ENCODE peak calls at places on chromosome 18, in nine cellular contexts. H is K562; R is PC-9; Z is A549; L is CD4-positive, CD25-positive, alpha-beta regulatory T cell; D is hepatocyte; N is RWPE2; B is thoracic aorta; I is AG04450. F is an unnamed sample.

GRCh38 chr18:75029456-75029855 is 179.5 kb downstream of the PTGR3 start:
- DNase-seq in H (no peak), R (no peak), Z (no peak), L (no peak), D (no peak), N (no peak), B (no peak), I (no peak), F (no peak)

GRCh38 chr18:65938592-65939372 is 188.0 kb downstream of the CDH7 start:
- DNase-seq in H (no peak), R (no peak), Z (peak; percentile 0), L (no peak), D (peak; percentile 27), N (no peak), B (no peak), I (no peak), F (no peak)

GRCh38 chr18:79866889-79867574 is 69.3 kb downstream of the KCNG2 start:
- DNase-seq in H (no peak), R (no peak), Z (no peak), L (no peak), D (no peak), N (no peak), B (no peak), I (no peak), F (no peak)

GRCh38 chr18:3713708-3714107 is 263.7 kb downstream of the TGIF1 start:
- DNase-seq in H (no peak), R (no peak), Z (no peak), L (no peak), D (no peak), N (no peak), B (no peak), I (no peak), F (no peak)

GRCh38 chr18:13810950-13811485 is 12.9 kb upstream of the MC5R start:
- DNase-seq in H (no peak), R (no peak), Z (no peak), L (no peak), D (no peak), N (no peak), B (no peak), I (no peak), F (no peak)

GRCh38 chr18:70377317-70377799 is 88.5 kb downstream of the SOCS6 start:
- DNase-seq in H (no peak), R (no peak), Z (peak; percentile 44), L (no peak), D (peak; percentile 36), N (no peak), B (no peak), I (no peak), F (no peak)

GRCh38 chr18:32289480-32290075 is 99.7 kb downstream of the MEP1B start:
- DNase-seq in H (no peak), R (no peak), Z (peak; percentile 31), L (no peak), D (peak; percentile 80), N (no peak), B (no peak), I (peak; percentile 36), F (no peak)

GRCh38 chr18:23977709-23978483 is 36.7 kb upstream of the TTC39C start:
- DNase-seq in H (no peak), R (no peak), Z (no peak), L (no peak), D (peak; percentile 5), N (no peak), B (no peak), I (no peak), F (no peak)

GRCh38 chr18:65415167-65415566 is 335.6 kb upstream of the CDH7 start:
- DNase-seq in H (no peak), R (peak; percentile 38), Z (no peak), L (no peak), D (no peak), N (no peak), B (no peak), I (no peak), F (no peak)

GRCh38 chr18:12278153-12278764 is 24.1 kb downstream of the CIDEA start:
- DNase-seq in H (no peak), R (no peak), Z (no peak), L (no peak), D (no peak), N (no peak), B (no peak), I (no peak), F (no peak)

GRCh38 chr18:79643049-79643765 is 36.4 kb upstream of the CTDP1 start:
- DNase-seq in H (no peak), R (no peak), Z (no peak), L (no peak), D (no peak), N (no peak), B (no peak), I (no peak), F (no peak)

GRCh38 chr18:75213610-75214009 is 3.0 kb downstream of the TSHZ1 start:
- DNase-seq in H (no peak), R (no peak), Z (no peak), L (no peak), D (no peak), N (no peak), B (no peak), I (no peak), F (no peak)

GRCh38 chr18:57793630-57793986 is 9.5 kb downstream of the ATP8B1 start:
- DNase-seq in H (no peak), R (no peak), Z (no peak), L (no peak), D (no peak), N (no peak), B (no peak), I (no peak), F (no peak)

GRCh38 chr18:25561923-25562322 is 210.0 kb upstream of the ZNF521 start:
- DNase-seq in H (peak; percentile 37), R (no peak), Z (peak; percentile 2), L (no peak), D (peak; percentile 33), N (no peak), B (no peak), I (peak; percentile 8), F (no peak)

GRCh38 chr18:58140366-58141325 is 96.6 kb downstream of the NEDD4L start:
- DNase-seq in H (no peak), R (peak; percentile 39), Z (no peak), L (no peak), D (no peak), N (no peak), B (no peak), I (no peak), F (no peak)

GRCh38 chr18:55672574-55673361 is 84.8 kb upstream of the TCF4 start:
- DNase-seq in H (no peak), R (no peak), Z (no peak), L (no peak), D (no peak), N (no peak), B (no peak), I (no peak), F (no peak)

DNA sequence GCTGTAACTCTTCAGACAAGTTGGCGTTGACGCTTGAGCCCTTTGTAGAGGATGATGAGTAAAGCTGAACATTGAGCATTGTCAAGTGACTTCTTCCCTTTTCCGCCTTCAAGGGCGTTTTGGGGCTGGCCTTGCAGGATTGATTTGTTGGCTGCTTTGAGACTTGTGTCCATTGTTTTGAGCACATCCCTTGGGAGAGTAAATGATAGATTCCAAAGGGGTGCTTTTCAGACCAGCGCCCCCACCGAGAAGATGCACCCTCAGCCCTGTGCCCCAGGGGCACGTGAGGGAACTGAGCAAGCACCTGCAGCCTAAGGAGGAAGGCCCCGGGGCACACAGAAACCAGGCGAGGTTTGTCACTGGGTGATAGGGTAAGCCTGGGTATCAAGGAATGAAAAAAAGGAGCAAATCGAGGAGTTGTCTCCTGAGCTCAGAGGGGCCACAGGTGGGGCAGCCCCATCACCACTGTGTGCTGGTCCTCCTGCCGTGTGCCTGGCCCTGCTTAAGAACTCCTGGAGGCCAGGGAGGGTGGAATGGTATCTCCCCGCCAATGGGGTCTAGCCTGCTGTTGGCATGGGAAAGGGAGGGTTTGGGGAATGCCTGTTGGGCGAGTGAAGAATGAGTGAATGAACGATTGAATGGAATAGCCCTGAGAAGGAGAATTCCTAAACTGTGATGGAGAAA is 64.0 kb downstream of the RAB31 start:
- DNase-seq in H (no peak), R (no peak), Z (no peak), L (no peak), D (no peak), N (no peak), B (no peak), I (no peak), F (no peak)
- H3K4me3 ChIP-seq in H (no peak overlapping the region), R (no peak overlapping the region), Z (no peak overlapping the region), L (no peak overlapping the region), D (no peak overlapping the region), N (no peak overlapping the region), B (no peak overlapping the region), I (no peak overlapping the region), F (no peak overlapping the region)

DNA sequence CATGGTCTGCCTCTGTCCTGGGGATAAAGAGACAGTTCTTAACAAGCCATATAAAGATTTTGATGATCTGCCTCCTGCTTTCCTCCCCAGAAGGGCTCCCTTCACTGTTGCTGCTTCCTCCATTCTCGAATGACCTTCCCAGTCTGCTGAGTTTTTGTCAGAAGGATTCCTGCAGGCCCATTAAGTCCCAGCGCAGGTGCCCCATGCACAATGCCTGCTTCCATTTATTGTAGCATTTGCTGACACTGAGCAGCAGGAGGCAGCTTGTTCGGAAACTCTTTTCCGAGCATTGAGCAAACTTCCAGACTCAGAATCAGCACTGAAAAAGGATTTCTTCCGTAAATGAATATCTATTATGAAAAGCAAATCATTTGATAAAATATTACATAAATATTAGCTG is 110.3 kb downstream of the DTNA start:
- DNase-seq in H (no peak), R (no peak), Z (no peak), L (no peak), D (no peak), N (no peak), B (no peak), I (no peak), F (no peak)
- H3K27ac ChIP-seq in H (no peak overlapping the region), R (no peak overlapping the region), Z (no peak overlapping the region), L (no peak overlapping the region), D (no peak overlapping the region), N (no peak overlapping the region), B (no peak overlapping the region), I (no peak overlapping the region), F (no peak overlapping the region)

DNA sequence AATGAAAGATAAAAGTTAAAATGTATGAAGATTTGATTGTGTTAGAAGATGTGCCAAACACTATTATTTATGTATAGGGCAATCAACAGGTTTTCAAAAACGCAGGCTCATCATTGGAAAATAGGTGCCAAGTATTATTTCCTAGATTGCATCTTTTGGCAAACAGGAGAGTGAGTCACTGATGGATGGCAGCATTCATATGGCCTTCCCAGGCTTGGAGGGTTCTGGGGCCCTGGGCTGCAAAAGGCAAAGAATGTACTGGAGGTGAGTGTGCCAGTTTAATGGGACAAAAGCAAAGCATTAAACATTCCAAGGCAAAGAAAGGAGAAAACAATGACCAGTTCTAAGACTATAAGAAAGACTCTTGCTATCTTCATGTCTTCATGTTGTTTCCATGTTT is 379.4 kb downstream of the RIT2 start:
- DNase-seq in H (no peak), R (no peak), Z (no peak), L (no peak), D (no peak), N (no peak), B (no peak), I (no peak), F (no peak)
- H3K4me3 ChIP-seq in H (no peak overlapping the region), R (no peak overlapping the region), Z (no peak overlapping the region), L (no peak overlapping the region), D (no peak overlapping the region), N (no peak overlapping the region), B (no peak overlapping the region), I (no peak overlapping the region), F (no peak overlapping the region)

DNA sequence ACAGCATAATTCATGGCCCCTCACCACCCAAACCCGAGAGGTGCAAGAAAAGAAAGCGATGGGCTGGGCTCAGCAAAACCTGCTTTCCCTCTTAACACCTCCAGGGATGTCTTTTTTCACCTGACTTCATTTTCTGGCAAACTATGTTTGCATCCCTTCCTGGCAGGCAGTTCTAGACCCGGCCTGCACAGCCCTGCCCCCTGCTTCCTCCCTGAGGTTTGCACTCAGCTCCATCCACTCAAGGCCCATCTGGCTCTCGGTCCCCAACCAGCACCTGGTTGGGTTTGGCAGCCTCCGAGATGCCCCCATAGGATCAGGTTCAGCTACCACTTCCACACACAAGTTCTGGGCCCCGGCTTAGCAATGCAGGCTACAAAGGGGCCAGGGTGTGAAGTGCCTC is 185.7 kb downstream of the SMAD7 start:
- DNase-seq in H (no peak), R (no peak), Z (no peak), L (no peak), D (no peak), N (no peak), B (no peak), I (no peak), F (peak; percentile 44)
- H3K27ac ChIP-seq in H (no peak overlapping the region), R (no peak overlapping the region), Z (no peak overlapping the region), L (no peak overlapping the region), D (no peak overlapping the region), N (no peak overlapping the region), B (no peak overlapping the region), I (no peak overlapping the region), F (no peak overlapping the region)